ENCODE peak calls at places on chromosomes 5 and 9, in four cellular contexts. G, K, M and Y are unnamed samples.

GRCh38 chr5:40386293-40386692 is 293.4 kb upstream of the PTGER4 start:
- DNase-seq in G (peak; percentile 62), K (no peak), M (no peak), Y (peak; percentile 55)

GRCh38 chr9:4301302-4301701 is 1.4 kb upstream of the GLIS3 start:
- DNase-seq in K (no peak), G (no peak), M (no peak), Y (peak; percentile 70)

GRCh38 chr5:125244531-125244930 is 498.1 kb upstream of the ZNF608 start:
- DNase-seq in K (no peak), G (no peak), M (no peak), Y (peak; percentile 38)

GRCh38 chr5:16784843-16785791 is 151.0 kb downstream of the MYO10 start:
- DNase-seq in G (peak; percentile 77), K (no peak), M (no peak), Y (peak; percentile 31)

GRCh38 chr5:151585970-151586369 is 5.2 kb downstream of the FAT2 start:
- DNase-seq in G (no peak), M (no peak), K (no peak), Y (no peak)

GRCh38 chr9:131734165-131734610 is 5.7 kb downstream of the RAPGEF1 start:
- DNase-seq in M (no peak), G (no peak), K (no peak), Y (no peak)

GRCh38 chr5:150054569-150054968 is 31.8 kb downstream of the CSF1R start:
- DNase-seq in G (no peak), K (no peak), M (no peak), Y (no peak)

GRCh38 chr5:73298251-73299016 is 125.4 kb downstream of the TMEM174 start:
- DNase-seq in M (no peak), K (no peak), G (no peak), Y (peak; percentile 85)

GRCh38 chr5:138844812-138845513 is 30.2 kb downstream of the LRRTM2 start:
- DNase-seq in K (no peak), M (no peak), G (no peak), Y (peak; percentile 88)

GRCh38 chr9:1916676-1917075 is 98.5 kb upstream of the SMARCA2 start:
- DNase-seq in M (no peak), G (no peak), K (no peak), Y (no peak)

GRCh38 chr9:38318755-38319495 is 73.6 kb upstream of the ALDH1B1 start:
- DNase-seq in K (no peak), M (no peak), G (peak; percentile 90), Y (peak; percentile 72)

GRCh38 chr9:20353931-20354652 is 268.2 kb downstream of the MLLT3 start:
- DNase-seq in M (no peak), G (no peak), K (no peak), Y (peak; percentile 29)

GRCh38 chr5:141778683-141779082 is 96.7 kb upstream of the ARAP3 start:
- DNase-seq in M (no peak), G (no peak), K (no peak), Y (no peak)

GRCh38 chr9:108786756-108787663 is 68.8 kb downstream of the ACTL7B start:
- DNase-seq in M (no peak), K (no peak), G (no peak), Y (peak; percentile 1)

GRCh38 chr5:139155333-139155732 is 42.8 kb downstream of the SIL1 start:
- DNase-seq in G (no peak), K (no peak), M (no peak), Y (no peak)

GRCh38 chr9:22049411-22049810 is 40.3 kb upstream of the CDKN2B start:
- DNase-seq in G (no peak), M (no peak), K (no peak), Y (peak; percentile 50)
- H3K4me2 ChIP-seq in G (no peak overlapping the region), M (no peak overlapping the region), K (no peak overlapping the region), Y (no peak overlapping the region)

DNA sequence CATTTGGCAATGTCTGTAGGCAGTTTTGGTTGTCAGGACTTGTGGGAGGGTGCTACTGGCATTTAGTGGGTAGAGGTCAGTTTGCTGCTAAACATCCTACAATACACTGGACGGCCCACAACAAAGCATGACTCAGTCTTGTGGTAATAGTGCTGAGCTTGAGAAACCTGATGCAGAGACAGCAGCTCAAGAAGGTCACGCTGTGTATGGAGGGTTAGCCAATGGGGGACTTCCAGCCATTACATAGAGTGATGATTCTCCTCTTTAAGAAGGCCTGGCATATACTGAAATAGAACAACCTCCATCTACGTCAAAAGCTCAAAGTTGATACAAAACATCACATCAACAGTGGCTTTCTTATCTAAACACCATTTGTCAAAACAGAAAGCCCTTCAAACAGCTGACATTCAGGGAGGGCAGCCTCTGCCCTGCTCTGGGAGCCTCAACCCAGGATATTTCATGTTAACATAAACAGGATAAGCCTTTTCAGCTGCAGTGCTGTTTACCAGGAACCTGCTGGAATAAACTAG is 143.0 kb downstream of the GPBP1 start:
- DNase-seq in G (no peak), K (no peak), M (no peak), Y (peak; percentile 100)
- TF ChIP-seq CHD1 in G (no peak), K (no peak), M (no peak), Y (no peak)

GRCh38 chr5:82597437-82597836 is 319.3 kb upstream of the RPS23 start:
- DNase-seq in M (no peak), K (no peak), G (no peak), Y (no peak)

GRCh38 chr5:82599692-82600091 is 321.5 kb upstream of the RPS23 start:
- DNase-seq in K (no peak), G (no peak), M (no peak), Y (no peak)

GRCh38 chr5:82601862-82602261 is 323.7 kb upstream of the RPS23 start:
- DNase-seq in G (no peak), M (no peak), K (no peak), Y (no peak)

GRCh38 chr5:82601085-82601484 is 322.9 kb upstream of the RPS23 start:
- DNase-seq in M (no peak), G (no peak), K (no peak), Y (no peak)

GRCh38 chr5:82599030-82599429 is 320.9 kb upstream of the RPS23 start:
- DNase-seq in M (no peak), G (no peak), K (no peak), Y (no peak)
- H3K4me2 ChIP-seq in M (no peak overlapping the region), G (no peak overlapping the region), K (no peak overlapping the region), Y (no peak overlapping the region)

GRCh38 chr5:172541764-172542120 is 87.4 kb upstream of the SH3PXD2B start:
- DNase-seq in M (no peak), G (no peak), K (no peak), Y (no peak)

GRCh38 chr5:172544371-172545120 is 90.2 kb upstream of the SH3PXD2B start:
- DNase-seq in M (no peak), G (no peak), K (no peak), Y (no peak)

GRCh38 chr5:172543484-172544298 is 89.4 kb upstream of the SH3PXD2B start:
- DNase-seq in K (no peak), M (no peak), G (no peak), Y (no peak)

GRCh38 chr5:172541119-172541763 is 86.9 kb upstream of the SH3PXD2B start:
- DNase-seq in M (no peak), K (no peak), G (no peak), Y (no peak)

GRCh38 chr5:172542651-172543131 is 88.4 kb upstream of the SH3PXD2B start:
- DNase-seq in K (no peak), G (no peak), M (no peak), Y (no peak)
- TF ChIP-seq CHD1 in K (no peak), G (no peak), M (no peak), Y (no peak)

GRCh38 chr9:89411759-89412158 is 86.2 kb downstream of the SEMA4D start:
- DNase-seq in G (no peak), K (no peak), M (no peak), Y (no peak)

GRCh38 chr9:89418112-89418872 is 79.6 kb downstream of the SEMA4D start:
- DNase-seq in G (no peak), K (no peak), M (no peak), Y (no peak)

GRCh38 chr9:89412951-89413350 is 85.0 kb downstream of the SEMA4D start:
- DNase-seq in M (peak; percentile 25), G (no peak), K (no peak), Y (no peak)

GRCh38 chr9:89413963-89414638 is 83.8 kb downstream of the SEMA4D start:
- DNase-seq in K (no peak), G (no peak), M (no peak), Y (no peak)

DNA sequence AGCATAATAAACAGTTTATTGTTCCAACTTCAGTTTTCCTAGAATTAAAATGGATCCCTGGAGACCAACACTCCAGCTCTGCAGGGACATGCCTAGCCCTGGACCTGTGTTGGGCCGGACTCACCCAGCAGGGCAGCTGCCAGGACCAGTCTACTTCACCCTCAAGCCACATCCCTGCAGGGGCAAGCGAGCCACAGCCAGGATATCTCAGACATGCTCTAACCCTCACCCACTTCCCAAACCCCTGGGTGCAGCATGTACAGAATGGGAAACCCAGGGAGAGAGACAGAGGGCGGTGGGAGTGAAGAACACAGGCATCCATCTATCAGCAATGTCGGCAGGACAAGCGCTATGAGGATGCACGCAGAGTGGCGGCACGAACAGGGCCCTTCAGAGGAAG is 83.2 kb downstream of the SEMA4D start:
- DNase-seq in G (no peak), K (no peak), M (no peak), Y (no peak)
- H3K4me2 ChIP-seq in G (no peak overlapping the region), K (no peak overlapping the region), M (no peak overlapping the region), Y (no peak overlapping the region)

GRCh38 chr9:96051423-96051822 is 175.9 kb downstream of the ERCC6L2 start:
- DNase-seq in G (no peak), K (no peak), M (no peak), Y (no peak)

GRCh38 chr9:96052703-96053102 is 177.2 kb downstream of the ERCC6L2 start:
- DNase-seq in G (no peak), K (no peak), M (no peak), Y (no peak)

GRCh38 chr9:96058218-96058617 is 182.7 kb downstream of the ERCC6L2 start:
- DNase-seq in G (no peak), M (no peak), K (no peak), Y (no peak)

GRCh38 chr9:96057155-96057554 is 181.7 kb downstream of the ERCC6L2 start:
- DNase-seq in K (no peak), G (no peak), M (no peak), Y (no peak)

GRCh38 chr9:96056221-96056620 is 180.7 kb downstream of the ERCC6L2 start:
- DNase-seq in M (no peak), G (no peak), K (no peak), Y (no peak)
- TF ChIP-seq CHD1 in M (no peak), G (no peak), K (no peak), Y (no peak)